ENCODE peak calls at places on chromosome 21, in ten cellular contexts. U is psoas muscle, J is left ventricle myocardium inferior, T is heart left ventricle, N is HCT116, I is SK-N-SH, Q is neural progenitor cell, X is adipocyte, F is esophagus muscularis mucosa, L is astrocyte. G is an unnamed sample. For H3K27me3, H3K4me1 and H3K36me3, the result is how much of the 10 kb centered on the place peaks cover.

GRCh38 chr21:38219049-38219628 is 37.7 kb upstream of the KCNJ15 start:
- DNase-seq in F (peak), I (peak), J (peak), Q (peak), X (peak), L (peak), U (no peak), N (peak), T (peak), G (no peak)

GRCh38 chr21:44710756-44711326 is 531 bp downstream of the TSPEAR start:
- DNase-seq in N (no peak), J (no peak), U (peak), Q (peak), F (no peak), L (no peak), I (peak), X (no peak), T (no peak), G (no peak)

GRCh38 chr21:34909492-34910292 is 139.4 kb downstream of the RUNX1 start:
- DNase-seq in T (no peak), L (peak), U (no peak), I (no peak), X (no peak), J (no peak), Q (no peak), N (no peak), F (no peak), G (no peak)

GRCh38 chr21:14875704-14876364 is 189.0 kb downstream of the NRIP1 start:
- DNase-seq in I (no peak), L (no peak), Q (no peak), T (peak), N (no peak), X (peak), U (no peak), F (no peak), J (no peak), G (no peak)

GRCh38 chr21:27648560-27648959 is 681.7 kb upstream of the ADAMTS5 start:
- DNase-seq in J (no peak), U (no peak), X (peak), L (peak), F (no peak), Q (no peak), N (no peak), T (no peak), I (no peak), G (no peak)

GRCh38 chr21:39715804-39716397 is 29.1 kb upstream of the IGSF5 start:
- DNase-seq in U (no peak), X (peak), J (peak), F (no peak), L (no peak), T (peak), Q (peak), N (peak), I (peak), G (peak)

GRCh38 chr21:14448784-14449183 is 65.8 kb upstream of the HSPA13 start:
- DNase-seq in Q (no peak), J (no peak), N (no peak), X (no peak), I (no peak), T (no peak), F (no peak), U (no peak), L (no peak), G (no peak)

GRCh38 chr21:38505654-38506523 is 7.6 kb upstream of the ERG start:
- DNase-seq in U (no peak), T (no peak), Q (peak), X (peak), N (peak), I (peak), F (peak), L (peak), J (no peak), G (peak)

GRCh38 chr21:39020751-39021474 is 162.3 kb downstream of the PSMG1 start:
- DNase-seq in F (no peak), X (peak), N (no peak), Q (no peak), I (no peak), L (peak), U (no peak), T (no peak), J (peak), G (no peak)

GRCh38 chr21:30234643-30235042 is 18.7 kb upstream of the CLDN8 start:
- DNase-seq in U (no peak), L (no peak), Q (no peak), N (no peak), T (no peak), I (no peak), X (peak), J (no peak), F (no peak), G (no peak)

GRCh38 chr21:38768385-38769071 is 37.2 kb upstream of the ETS2 start:
- DNase-seq in Q (no peak), N (no peak), L (peak), T (no peak), J (no peak), X (peak), I (no peak), U (no peak), F (no peak), G (no peak)

GRCh38 chr21:26115899-26116298 is 54.7 kb downstream of the APP start:
- DNase-seq in L (peak), U (no peak), F (no peak), N (no peak), Q (no peak), I (no peak), X (peak), T (no peak), J (no peak), G (no peak)

GRCh38 chr21:25752389-25752788 is 17.6 kb downstream of the GABPA start:
- DNase-seq in X (peak), J (no peak), L (no peak), Q (no peak), I (no peak), F (no peak), N (no peak), T (no peak), U (no peak), G (no peak)

GRCh38 chr21:26557106-26557505 is 16.0 kb downstream of the CYYR1 start:
- DNase-seq in T (no peak), Q (no peak), I (no peak), F (no peak), X (no peak), J (no peak), U (no peak), N (no peak), L (no peak), G (no peak)

GRCh38 chr21:39050839-39051560 is 132.3 kb downstream of the PSMG1 start:
- DNase-seq in J (no peak), T (no peak), Q (no peak), X (no peak), L (no peak), U (no peak), I (no peak), F (no peak), N (no peak), G (no peak)

GRCh38 chr21:25936776-25937175 is 202.0 kb downstream of the GABPA start:
- DNase-seq in U (no peak), I (no peak), J (no peak), L (peak), N (no peak), X (no peak), Q (no peak), T (no peak), F (no peak), G (no peak)

GRCh38 chr21:32088471-32088870 is 190.4 kb downstream of the MIS18A start:
- DNase-seq in I (no peak), J (no peak), U (no peak), X (no peak), L (no peak), F (no peak), Q (no peak), N (no peak), T (no peak), G (peak)

GRCh38 chr21:44949161-44950015 is 9.6 kb downstream of the SLX9 start:
- DNase-seq in I (peak), J (peak), U (peak), T (peak), N (peak), F (no peak), L (peak), Q (peak), X (peak), G (peak)

GRCh38 chr21:43762303-43763128 is 13.6 kb downstream of the CSTB start:
- DNase-seq in J (no peak), X (no peak), N (no peak), F (no peak), T (no peak), L (no peak), U (peak), I (no peak), Q (no peak), G (no peak)

GRCh38 chr21:43687566-43688395 is 28.4 kb downstream of the RRP1B start:
- DNase-seq in T (peak), I (no peak), Q (no peak), F (no peak), N (no peak), X (no peak), U (no peak), L (no peak), J (no peak), G (no peak)

GRCh38 chr21:15247613-15248012 is 182.8 kb upstream of the NRIP1 start:
- DNase-seq in J (no peak), T (no peak), F (no peak), N (no peak), U (no peak), I (no peak), Q (no peak), X (no peak), L (no peak), G (no peak)

GRCh38 chr21:31612889-31613785 is 46.4 kb upstream of the SOD1 start:
- DNase-seq in L (no peak), F (no peak), X (peak), U (no peak), I (no peak), N (no peak), J (no peak), Q (peak), T (no peak), G (no peak)

GRCh38 chr21:40051801-40052200 is 184.6 kb downstream of the PCP4 start:
- DNase-seq in X (no peak), I (no peak), Q (no peak), J (no peak), T (no peak), U (no peak), L (no peak), N (no peak), F (no peak), G (no peak)

GRCh38 chr21:44756416-44757185 is 45.0 kb downstream of the UBE2G2 start:
- DNase-seq in Q (no peak), L (no peak), U (no peak), F (no peak), N (no peak), T (no peak), I (no peak), X (no peak), J (no peak), G (no peak)

GRCh38 chr21:23740463-23740862 is 1866.8 kb downstream of the MRPL39 start:
- DNase-seq in X (no peak), L (no peak), U (no peak), N (no peak), Q (no peak), I (peak), T (no peak), F (no peak), J (no peak), G (no peak)

GRCh38 chr21:23811802-23812201 is 1795.5 kb downstream of the MRPL39 start:
- DNase-seq in N (no peak), F (no peak), Q (no peak), J (no peak), X (no peak), T (no peak), I (no peak), L (no peak), U (no peak), G (no peak)

DNA sequence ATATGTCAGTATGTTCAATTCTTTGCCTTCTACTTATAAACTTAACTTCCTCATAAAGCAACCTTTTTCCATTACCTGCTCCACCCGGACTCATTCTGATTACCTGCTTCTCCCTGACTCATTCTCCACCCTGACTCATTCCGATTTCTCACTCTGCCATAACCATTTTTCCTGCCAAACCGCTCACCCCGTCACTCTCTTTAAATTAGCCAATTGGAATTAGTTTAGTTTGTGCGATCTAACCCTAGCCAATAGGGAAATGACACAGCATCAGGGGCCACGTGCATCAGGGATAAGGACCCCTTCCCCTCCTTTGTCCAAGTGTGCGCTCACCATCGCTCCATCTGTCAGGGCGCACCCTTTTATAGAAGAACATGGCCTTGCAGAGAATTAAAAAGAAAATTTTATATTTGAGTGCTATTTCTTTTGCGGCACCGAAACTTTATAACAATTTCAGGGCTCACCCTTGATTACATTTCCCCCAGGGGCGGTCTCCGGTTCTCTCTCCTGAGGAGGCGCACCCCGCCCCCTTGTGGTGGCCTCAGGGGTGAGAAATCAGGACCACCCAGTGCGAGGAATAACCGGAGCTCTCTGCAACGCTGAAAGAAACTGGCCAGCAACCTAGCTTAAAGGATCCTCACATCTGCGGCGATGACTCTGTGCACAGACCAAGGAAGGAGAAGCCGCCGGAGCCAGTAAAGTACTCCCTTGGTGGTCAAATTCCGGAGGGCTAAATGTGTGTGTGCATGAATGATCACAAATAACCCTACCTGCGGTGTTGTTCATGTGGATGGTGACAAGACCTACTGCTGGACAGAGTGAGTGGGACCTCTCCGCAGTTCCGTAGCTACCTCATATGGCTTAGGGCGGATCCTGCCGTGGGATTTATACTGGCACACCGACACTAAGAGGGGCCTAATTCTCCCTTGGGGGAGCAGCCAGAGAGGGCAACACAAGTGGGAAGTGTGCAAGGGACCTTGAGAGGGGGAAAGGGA is 30.3 kb upstream of the CBR3 start:
- DNase-seq in Q (peak), J (peak), I (peak), F (no peak), L (peak), N (peak), X (peak), U (peak), T (peak), G (peak)
- H3K27me3 ChIP-seq in Q (under half), J (half or more), I (under half), F (under half), L (under half), N (under half), X (under half), U (under half), T (under half), G (under half)

DNA sequence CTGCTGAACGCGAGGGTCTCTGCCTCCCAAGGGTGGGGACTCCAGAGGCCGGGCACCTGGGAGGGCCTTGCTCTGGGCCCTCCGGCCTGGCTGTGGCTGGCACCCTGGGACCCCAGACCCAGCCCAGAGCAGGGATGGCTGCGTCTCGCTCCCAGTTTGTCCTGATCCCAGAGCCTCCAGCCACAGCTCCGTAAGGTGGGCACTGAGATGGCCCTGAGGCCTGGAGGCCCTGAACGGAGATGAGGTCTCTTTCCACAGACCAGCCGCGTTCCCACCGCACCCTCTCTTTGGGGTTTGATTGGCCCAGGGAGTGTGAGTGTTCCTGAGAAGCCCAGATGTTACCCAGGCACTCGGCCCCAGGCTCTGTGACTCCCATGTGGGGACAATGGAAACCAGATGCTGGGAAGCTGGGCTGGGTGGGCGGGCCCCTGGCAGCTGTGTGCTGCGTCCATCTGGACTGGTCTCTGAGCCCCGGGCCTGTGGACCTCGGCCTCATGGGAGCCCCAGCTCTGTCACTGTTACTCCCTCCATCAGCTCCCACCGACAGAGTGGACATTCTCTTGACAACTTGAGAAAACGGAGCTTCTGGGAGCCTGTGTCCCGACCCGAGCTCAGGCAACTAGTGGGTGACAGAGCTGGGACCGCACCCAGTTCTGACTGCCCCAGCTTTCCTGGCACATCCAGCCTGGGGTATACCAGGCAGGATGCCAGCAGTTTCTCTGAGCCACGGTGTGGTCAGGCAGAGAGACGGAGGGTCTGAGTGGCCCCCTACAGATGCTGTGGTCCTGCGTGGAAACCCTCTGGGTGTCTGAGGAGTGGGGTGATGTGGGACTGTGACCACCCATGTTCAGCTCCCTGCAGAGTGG is 9.8 kb upstream of the COL6A1 start:
- DNase-seq in I (peak), L (peak), X (peak), T (peak), U (peak), Q (no peak), F (no peak), N (no peak), J (peak), G (no peak)
- H3K4me1 ChIP-seq in I (under half), L (under half), X (under half), T (under half), U (under half), Q (under half), F (half or more), N (under half), J (half or more), G (under half)

GRCh38 chr21:29030909-29031308 is 6.4 kb downstream of the USP16 start:
- DNase-seq in Q (no peak), L (no peak), N (no peak), T (no peak), X (no peak), F (no peak), U (no peak), I (no peak), J (no peak), G (no peak)

GRCh38 chr21:29033301-29033700 is 8.8 kb downstream of the USP16 start:
- DNase-seq in Q (no peak), U (no peak), X (no peak), J (no peak), L (no peak), N (no peak), F (no peak), T (no peak), I (no peak), G (no peak)

GRCh38 chr21:29029524-29029923 is 5.1 kb downstream of the USP16 start:
- DNase-seq in N (no peak), F (no peak), Q (no peak), T (no peak), L (no peak), J (no peak), I (no peak), X (no peak), U (no peak), G (no peak)

GRCh38 chr21:29033871-29034270 is 9.4 kb downstream of the USP16 start:
- DNase-seq in J (no peak), L (no peak), N (no peak), U (no peak), T (no peak), X (no peak), F (no peak), I (no peak), Q (no peak), G (no peak)

DNA sequence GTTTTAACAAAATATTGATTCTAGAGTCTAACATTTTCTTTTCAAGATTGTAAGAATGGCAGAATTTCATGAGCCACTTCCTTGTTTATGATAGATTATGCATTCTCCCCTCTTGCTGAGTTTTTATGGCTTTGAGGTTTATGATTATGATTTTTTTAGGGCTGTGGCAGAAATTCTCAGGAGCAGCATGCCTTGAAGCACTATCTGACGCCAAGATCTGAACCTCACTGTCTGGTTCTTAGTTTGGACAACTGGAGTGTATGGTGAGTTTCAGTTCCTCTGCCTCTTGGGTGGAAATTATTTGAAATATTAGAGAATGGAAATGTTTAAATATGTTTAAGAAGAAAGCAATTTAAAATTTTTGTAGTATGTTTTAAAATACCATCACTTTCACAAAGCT is 10.2 kb downstream of the USP16 start:
- DNase-seq in U (no peak), Q (no peak), X (no peak), J (no peak), N (no peak), F (no peak), L (no peak), I (no peak), T (no peak), G (no peak)
- H3K36me3 ChIP-seq in U (under half), Q (under half), X (half or more), J (half or more), N (under half), F (half or more), L (half or more), I (half or more), T (half or more), G (half or more)

GRCh38 chr21:33185852-33186251 is 43.9 kb upstream of the IFNAR2 start:
- DNase-seq in U (no peak), L (no peak), X (no peak), I (no peak), J (no peak), T (no peak), Q (no peak), F (no peak), N (no peak), G (no peak)
- H3K27me3 ChIP-seq in U (under half), L (under half), X (under half), I (under half), J (under half), T (under half), Q (under half), F (under half), N (under half), G (under half)

GRCh38 chr21:16304189-16304588 is 574.4 kb downstream of the USP25 start:
- DNase-seq in I (no peak), L (no peak), T (no peak), N (no peak), J (no peak), Q (no peak), U (no peak), F (no peak), X (no peak), G (peak)
- H3K4me1 ChIP-seq in I (under half), L (under half), T (under half), N (under half), J (under half), Q (under half), U (under half), F (under half), X (under half), G (half or more)

GRCh38 chr21:46414965-46415275 is 43.8 kb upstream of the DIP2A start:
- DNase-seq in L (no peak), F (no peak), N (no peak), X (no peak), Q (no peak), U (peak), I (no peak), J (no peak), T (no peak), G (no peak)
- H3K36me3 ChIP-seq in L (under half), F (half or more), N (under half), X (half or more), Q (under half), U (under half), I (under half), J (half or more), T (half or more), G (under half)

GRCh38 chr21:42301371-42302291 is 13.6 kb downstream of the TFF3 start:
- DNase-seq in I (no peak), L (no peak), J (no peak), X (no peak), N (no peak), T (no peak), U (no peak), Q (no peak), F (no peak), G (no peak)
- H3K27me3 ChIP-seq in I (under half), L (under half), J (under half), X (half or more), N (under half), T (under half), U (under half), Q (under half), F (under half), G (under half)